ENCODE peak calls at places on chromosomes 2 and 18, in five cellular contexts. J, R, X, N and M are unnamed samples.
A peak's percentile ranks its signal among the peaks of the same experiment; 100 is the strongest.

GRCh38 chr18:68817584-68817983 is 19.7 kb downstream of the CCDC102B start:
- DNase-seq in J (no peak), X (no peak), R (peak; percentile 74), N (no peak), M (no peak)

GRCh38 chr2:66013456-66013855 is 421.5 kb upstream of the MEIS1 start:
- DNase-seq in X (no peak), R (peak; percentile 5), N (no peak), J (no peak), M (no peak)

GRCh38 chr2:79100301-79100700 is 12.5 kb upstream of the REG1B start:
- DNase-seq in X (no peak), N (no peak), J (no peak), R (no peak), M (no peak)

GRCh38 chr2:127701651-127702394 is 526 bp downstream of the SFT2D3 start:
- DNase-seq in J (peak; percentile 98), X (peak; percentile 64), N (peak; percentile 87), R (peak; percentile 63), M (peak; percentile 78)

GRCh38 chr2:69010437-69011194 is 2.4 kb upstream of the ANTXR1 start:
- DNase-seq in R (no peak), N (no peak), X (no peak), J (no peak), M (no peak)

GRCh38 chr18:26971327-26971918 is 105.9 kb upstream of the AQP4 start:
- DNase-seq in X (no peak), J (no peak), R (peak; percentile 8), N (peak; percentile 31), M (no peak)

GRCh38 chr2:137173514-137173913 is 408.2 kb downstream of the THSD7B start:
- DNase-seq in J (no peak), N (no peak), X (no peak), R (peak; percentile 84), M (no peak)

GRCh38 chr2:60641866-60642788 is 88.7 kb upstream of the BCL11A start:
- DNase-seq in J (peak; percentile 75), X (no peak), N (no peak), R (peak; percentile 70), M (peak; percentile 47)

GRCh38 chr2:224449212-224450147 is 47.6 kb upstream of the FAM124B start:
- DNase-seq in R (peak; percentile 31), X (no peak), N (no peak), J (no peak), M (no peak)

GRCh38 chr18:69795785-69796184 is 151.9 kb downstream of the CD226 start:
- DNase-seq in R (no peak), J (no peak), N (no peak), X (no peak), M (no peak)

GRCh38 chr2:196335238-196335637 is 163.9 kb upstream of the STK17B start:
- DNase-seq in R (peak; percentile 74), N (no peak), J (peak; percentile 58), X (no peak), M (no peak)

GRCh38 chr2:36520431-36520830 is 77.5 kb downstream of the FEZ2 start:
- DNase-seq in X (no peak), R (no peak), J (no peak), N (no peak), M (no peak)

GRCh38 chr2:224983719-224984388 is 58.4 kb downstream of the DOCK10 start:
- DNase-seq in N (no peak), R (peak; percentile 68), J (peak; percentile 23), X (no peak), M (no peak)

GRCh38 chr18:58046087-58046793 is 2.2 kb downstream of the NEDD4L start:
- DNase-seq in J (peak; percentile 6), X (no peak), N (no peak), R (no peak), M (no peak)

GRCh38 chr2:235803028-235803427 is 309.2 kb downstream of the AGAP1 start:
- DNase-seq in J (no peak), R (peak; percentile 29), N (no peak), X (no peak), M (no peak)

GRCh38 chr2:177495945-177496344 is 103.4 kb downstream of the AGPS start:
- DNase-seq in N (no peak), X (no peak), R (no peak), J (no peak), M (no peak)

GRCh38 chr2:174682578-174683391 is 81.5 kb downstream of the CHRNA1 start:
- DNase-seq in R (peak; percentile 61), X (peak; percentile 46), J (peak; percentile 98), N (peak; percentile 71), M (peak; percentile 80)

GRCh38 chr2:16219292-16219975 is 279.1 kb downstream of the MYCN start:
- DNase-seq in N (no peak), R (no peak), J (no peak), X (no peak), M (no peak)

GRCh38 chr2:134194519-134194918 is 59.4 kb upstream of the MGAT5 start:
- DNase-seq in N (no peak), X (no peak), J (no peak), R (no peak), M (no peak)

GRCh38 chr2:194698012-194698411 is 959.0 kb upstream of the SLC39A10 start:
- DNase-seq in X (no peak), R (no peak), N (no peak), J (no peak), M (no peak)

GRCh38 chr18:79791141-79791972 is 6.4 kb upstream of the KCNG2 start:
- DNase-seq in J (peak; percentile 98), X (no peak), N (no peak), R (peak; percentile 98), M (no peak)

GRCh38 chr18:23198217-23198845 is 63.0 kb downstream of the CABLES1 start:
- DNase-seq in J (no peak), N (no peak), X (no peak), R (no peak), M (no peak)

GRCh38 chr2:124888431-124888830 is 863.3 kb downstream of the CNTNAP5 start:
- DNase-seq in J (no peak), N (no peak), R (no peak), X (no peak), M (no peak)

GRCh38 chr2:97868986-97869721 is 126.6 kb downstream of the TMEM131 start:
- DNase-seq in J (peak; percentile 87), R (peak; percentile 95), X (no peak), N (no peak), M (no peak)

DNA sequence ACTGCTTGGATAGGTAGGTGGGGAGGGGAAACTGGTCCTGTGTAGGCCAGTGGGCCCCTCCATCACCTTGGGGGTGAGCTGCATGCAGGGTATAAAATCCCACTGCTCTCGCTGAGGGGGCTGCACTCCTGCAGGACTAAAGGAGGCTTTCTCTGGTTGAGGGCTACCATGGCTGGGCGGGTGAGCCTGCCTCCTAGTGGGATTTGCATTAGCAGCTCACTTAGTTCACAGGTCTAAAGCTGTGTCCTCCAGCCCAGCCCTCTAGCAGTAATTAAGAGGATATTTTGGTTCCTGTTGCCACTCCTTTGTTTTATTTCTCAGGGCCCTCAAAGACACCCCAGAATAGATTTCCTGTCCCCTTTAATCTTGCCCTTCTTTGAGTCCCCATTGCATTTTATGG is 24.6 kb downstream of the TMEM127 start:
- DNase-seq in N (no peak), X (no peak), R (no peak), J (no peak), M (no peak)
- TF ChIP-seq CTCF in N (no peak), X (no peak), R (no peak), J (no peak), M (no peak)

GRCh38 chr18:34576622-34577021 is 133.5 kb upstream of the DTNA start:
- DNase-seq in R (no peak), J (no peak), N (no peak), X (no peak), M (no peak)
- TF ChIP-seq CTCF in R (no peak), J (no peak), N (no peak), X (no peak), M (no peak)

DNA sequence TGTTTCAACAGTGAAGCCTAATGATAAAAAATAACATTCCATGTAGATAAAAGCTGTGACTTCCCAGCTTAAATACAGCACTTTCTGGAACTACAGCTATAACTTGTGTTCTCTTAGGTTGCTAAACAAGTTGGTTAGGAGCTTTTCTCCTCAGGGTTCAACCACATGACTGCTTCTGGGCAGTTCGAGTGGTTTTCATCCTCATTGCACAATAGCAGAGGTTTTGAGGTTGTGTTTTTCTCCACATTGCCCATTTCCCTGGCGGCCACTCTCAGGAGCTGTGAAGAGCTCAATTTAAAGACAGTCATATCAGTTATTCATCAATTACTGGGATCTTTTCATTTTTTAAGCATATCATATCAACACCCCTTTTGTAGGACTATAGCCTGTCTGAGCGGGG is 102.2 kb upstream of the CYP1B1 start:
- DNase-seq in X (no peak), J (no peak), N (no peak), R (peak; percentile 92), M (no peak)
- TF ChIP-seq CTCF in X (no peak), J (no peak), N (no peak), R (no peak), M (no peak)

DNA sequence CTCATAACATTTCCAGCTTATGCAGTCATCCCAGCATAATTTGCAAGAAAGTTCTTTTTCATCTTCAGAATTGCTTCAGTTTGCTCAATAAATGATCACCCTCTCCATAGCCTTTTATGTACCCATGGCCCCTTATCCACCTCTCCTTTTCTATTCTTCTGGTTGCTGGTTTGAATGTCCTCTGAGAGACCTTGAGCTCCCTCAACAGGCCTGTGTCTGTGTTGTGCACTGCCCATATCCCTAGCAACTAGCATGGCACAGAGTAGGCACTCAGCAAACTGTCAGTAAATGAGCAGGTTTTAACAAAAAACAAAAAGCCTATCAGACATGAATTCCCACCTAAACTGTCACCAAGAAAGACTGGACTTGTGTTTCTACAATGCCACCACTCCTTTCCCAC is 160.5 kb downstream of the AKAIN1 start:
- DNase-seq in N (no peak), X (no peak), R (no peak), J (no peak), M (no peak)
- TF ChIP-seq CTCF in N (no peak), X (no peak), R (no peak), J (no peak), M (no peak)